ENCODE peak calls at places on chromosomes 7 and 10, in five cellular contexts. M, U, Q, C and T are unnamed samples.

GRCh38 chr10:78876449-78876848 is 192.3 kb upstream of the ZMIZ1 start:
- DNase-seq in C (no peak), U (peak), Q (no peak), M (no peak), T (no peak)

GRCh38 chr7:83796760-83797159 is 147.8 kb upstream of the SEMA3E start:
- DNase-seq in M (no peak), Q (no peak), C (no peak), U (no peak), T (no peak)

GRCh38 chr7:1749864-1750466 is 79.9 kb downstream of the ELFN1 start:
- DNase-seq in M (no peak), C (no peak), U (no peak), Q (no peak), T (no peak)

GRCh38 chr7:116524609-116525297 is at the start of gene CAV1:
- DNase-seq in M (peak), Q (peak), C (no peak), U (peak), T (peak)

GRCh38 chr7:137282043-137282442 is 61.5 kb downstream of the PTN start:
- DNase-seq in Q (no peak), U (no peak), M (peak), C (no peak), T (no peak)

GRCh38 chr7:104643587-104644217 is 315.3 kb downstream of the LHFPL3 start:
- DNase-seq in C (peak), M (no peak), Q (no peak), U (peak), T (peak)

GRCh38 chr7:76065016-76065612 is 17.2 kb downstream of the MDH2 start:
- DNase-seq in C (no peak), Q (no peak), U (no peak), M (no peak), T (no peak)

GRCh38 chr7:30802812-30803211 is 31.6 kb downstream of the MINDY4 start:
- DNase-seq in C (no peak), Q (no peak), U (no peak), M (no peak), T (no peak)

GRCh38 chr10:21402606-21403083 is 122.8 kb downstream of the SKIDA1 start:
- DNase-seq in Q (peak), U (no peak), M (peak), C (no peak), T (no peak)

GRCh38 chr10:119420950-119421875 is 121.3 kb downstream of the RGS10 start:
- DNase-seq in U (no peak), M (no peak), C (no peak), Q (no peak), T (no peak)

GRCh38 chr10:46545861-46546590 is 10.4 kb downstream of the GPRIN2 start:
- DNase-seq in U (peak), Q (no peak), C (no peak), M (no peak), T (peak)

GRCh38 chr10:129848571-129849451 is 115.3 kb downstream of the EBF3 start:
- DNase-seq in M (no peak), U (no peak), Q (no peak), C (no peak), T (peak)

GRCh38 chr10:10782603-10783002 is 235.1 kb upstream of the CELF2 start:
- DNase-seq in C (no peak), M (peak), U (no peak), Q (peak), T (no peak)

GRCh38 chr10:69377936-69378335 is 38.8 kb downstream of the TACR2 start:
- DNase-seq in M (no peak), C (no peak), Q (no peak), U (no peak), T (no peak)

GRCh38 chr7:106775552-106775936 is 89.5 kb upstream of the PIK3CG start:
- DNase-seq in Q (peak), M (peak), U (no peak), C (no peak), T (no peak)

GRCh38 chr10:48210391-48210790 is 64.1 kb downstream of the FRMPD2 start:
- DNase-seq in M (no peak), C (no peak), Q (no peak), U (peak), T (no peak)

GRCh38 chr7:77415474-77415821 is 701 bp downstream of the GSAP start:
- DNase-seq in C (no peak), Q (no peak), M (no peak), U (peak), T (no peak)

GRCh38 chr7:29199776-29200175 is 5.2 kb downstream of the CHN2 start:
- DNase-seq in M (no peak), Q (no peak), U (no peak), C (no peak), T (no peak)

GRCh38 chr7:156692849-156693248 is 52.3 kb downstream of the RNF32 start:
- DNase-seq in M (no peak), C (no peak), Q (no peak), U (no peak), T (no peak)

GRCh38 chr7:55733584-55733983 is 129.0 kb downstream of the SEPTIN14 start:
- DNase-seq in U (no peak), M (peak), C (no peak), Q (no peak), T (no peak)

GRCh38 chr7:106603300-106603699 is 57.7 kb downstream of the CCDC71L start:
- DNase-seq in C (no peak), Q (no peak), M (no peak), U (no peak), T (no peak)

GRCh38 chr7:94028768-94029167 is 24.6 kb upstream of the BET1 start:
- DNase-seq in Q (peak), C (no peak), M (peak), U (no peak), T (no peak)

GRCh38 chr7:2444476-2444875 is 31.7 kb downstream of the GRIFIN start:
- DNase-seq in U (no peak), C (no peak), M (peak), Q (peak), T (no peak)

GRCh38 chr7:66206116-66206908 is 1.2 kb downstream of the TPST1 start:
- DNase-seq in U (no peak), M (no peak), C (no peak), Q (no peak), T (no peak)

GRCh38 chr7:159105845-159106614 is 38.6 kb downstream of the VIPR2 start:
- DNase-seq in M (no peak), Q (no peak), U (no peak), C (peak), T (peak)

GRCh38 chr7:124201768-124202349 is 169.0 kb upstream of the TMEM229A start:
- DNase-seq in M (peak), C (peak), U (no peak), Q (peak), T (no peak)

GRCh38 chr7:12403287-12404181 is at the start of gene VWDE:
- DNase-seq in M (no peak), C (peak), Q (peak), U (peak), T (peak)

GRCh38 chr7:30650455-30650854 is 31.8 kb downstream of the CRHR2 start:
- DNase-seq in C (no peak), U (no peak), Q (no peak), M (no peak), T (peak)

GRCh38 chr7:137715101-137715500 is 131.7 kb downstream of the DGKI start:
- DNase-seq in C (no peak), M (peak), U (no peak), Q (no peak), T (no peak)

GRCh38 chr10:128065881-128066534 is 60.2 kb downstream of the MKI67 start:
- DNase-seq in M (no peak), U (no peak), C (no peak), Q (no peak), T (no peak)

GRCh38 chr7:2325028-2325625 is 10.9 kb upstream of the SNX8 start:
- DNase-seq in C (no peak), U (no peak), M (no peak), Q (no peak), T (no peak)

GRCh38 chr10:33113111-33113856 is 155.3 kb upstream of the ITGB1 start:
- DNase-seq in Q (no peak), C (no peak), M (peak), U (no peak), T (no peak)

GRCh38 chr7:1012004-1012348 is 29.0 kb downstream of the CYP2W1 start:
- DNase-seq in Q (no peak), M (no peak), C (no peak), U (no peak), T (no peak)

GRCh38 chr7:50733552-50733951 is 49.1 kb downstream of the GRB10 start:
- DNase-seq in Q (peak), U (no peak), M (peak), C (no peak), T (no peak)

GRCh38 chr7:87543623-87544022 is 57.1 kb downstream of the ABCB1 start:
- DNase-seq in U (no peak), M (peak), C (no peak), Q (no peak), T (no peak)

GRCh38 chr7:79298145-79298760 is 155.2 kb downstream of the MAGI2 start:
- DNase-seq in C (peak), U (no peak), Q (peak), M (peak), T (no peak)

GRCh38 chr7:24913791-24914464 is 66.0 kb downstream of the OSBPL3 start:
- DNase-seq in U (no peak), Q (no peak), M (no peak), C (no peak), T (no peak)

GRCh38 chr7:24912874-24913514 is 67.0 kb downstream of the OSBPL3 start:
- DNase-seq in M (no peak), Q (no peak), C (no peak), U (peak), T (no peak)

GRCh38 chr7:24912424-24912823 is 67.6 kb downstream of the OSBPL3 start:
- DNase-seq in U (peak), C (no peak), Q (no peak), M (no peak), T (no peak)

GRCh38 chr7:24916463-24917040 is 63.4 kb downstream of the OSBPL3 start:
- DNase-seq in M (no peak), Q (peak), U (no peak), C (no peak), T (no peak)

DNA sequence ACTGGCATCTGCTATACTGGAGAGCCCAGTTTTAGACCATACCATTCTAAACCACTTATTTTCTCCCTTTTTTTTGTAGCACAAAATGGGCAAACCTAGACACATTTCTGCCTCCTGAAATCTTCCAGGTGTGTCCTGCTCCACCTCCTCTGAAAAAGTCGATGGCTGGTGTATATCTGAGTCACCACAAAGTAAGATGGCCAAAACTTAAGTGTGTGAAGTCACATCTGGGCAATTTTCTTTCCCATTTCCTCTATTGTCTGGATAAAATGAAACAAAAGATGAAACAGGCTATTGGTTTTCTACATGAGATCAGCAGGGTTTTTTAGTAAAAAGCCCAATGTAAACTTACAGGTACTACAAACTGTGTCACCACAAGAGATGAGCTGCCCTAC is 65.5 kb downstream of the OSBPL3 start:
- DNase-seq in Q (no peak), M (no peak), C (no peak), U (no peak), T (no peak)
- H2BK15ac ChIP-seq in Q (no peak), M (no peak), C (no peak), U (no peak), T (no peak)

GRCh38 chr10:58316874-58317273 is 17.9 kb upstream of the UBE2D1 start:
- DNase-seq in C (no peak), Q (no peak), M (no peak), U (no peak), T (no peak)

GRCh38 chr10:58320351-58321065 is 14.3 kb upstream of the UBE2D1 start:
- DNase-seq in Q (no peak), M (no peak), U (no peak), C (no peak), T (no peak)

GRCh38 chr10:58322072-58322834 is 12.6 kb upstream of the UBE2D1 start:
- DNase-seq in C (no peak), U (no peak), M (peak), Q (peak), T (no peak)

GRCh38 chr10:58319599-58319998 is 15.2 kb upstream of the UBE2D1 start:
- DNase-seq in U (no peak), M (no peak), Q (peak), C (no peak), T (no peak)

DNA sequence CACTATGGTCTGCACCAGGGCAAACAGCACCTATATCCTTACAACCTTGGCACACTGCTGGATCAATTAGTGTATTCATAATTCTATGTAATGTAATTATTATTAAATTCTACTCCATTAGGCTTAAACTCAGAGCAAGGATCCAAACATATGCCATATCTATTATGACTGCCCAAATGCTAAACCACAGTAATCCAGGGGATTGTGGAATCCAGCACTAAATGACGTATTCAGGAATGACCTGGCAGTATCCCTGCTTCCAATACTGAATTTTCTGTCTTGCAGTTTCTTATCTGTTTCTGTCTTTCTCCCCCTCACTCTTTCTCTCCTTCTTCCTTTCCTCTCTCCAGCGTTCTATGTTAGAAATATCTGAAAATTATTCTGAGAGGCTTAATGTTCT is 16.5 kb upstream of the UBE2D1 start:
- DNase-seq in U (no peak), M (peak), Q (no peak), C (no peak), T (no peak)
- H2AFZ ChIP-seq in U (peak), M (no peak), Q (no peak), C (no peak), T (no peak)

GRCh38 chr10:104253106-104253505 is 1.6 kb upstream of the GSTO1 start:
- DNase-seq in U (no peak), C (no peak), Q (no peak), M (no peak), T (peak)
- H2BK15ac ChIP-seq in U (no peak), C (no peak), Q (peak), M (no peak), T (no peak)

GRCh38 chr10:90913774-90914420 is 7.0 kb downstream of the ANKRD1 start:
- DNase-seq in M (no peak), C (no peak), Q (no peak), U (no peak), T (no peak)
- H2AFZ ChIP-seq in M (no peak), C (no peak), Q (no peak), U (no peak), T (no peak)

GRCh38 chr7:52091101-52091500 is 774.5 kb upstream of the COBL start:
- DNase-seq in C (no peak), U (no peak), M (no peak), Q (no peak), T (no peak)

GRCh38 chr7:52079726-52080125 is 763.1 kb upstream of the COBL start:
- DNase-seq in C (no peak), U (no peak), M (no peak), Q (no peak), T (no peak)

GRCh38 chr7:52088008-52088787 is 771.6 kb upstream of the COBL start:
- DNase-seq in U (peak), Q (no peak), M (no peak), C (peak), T (peak)

GRCh38 chr7:52080493-52080892 is 763.9 kb upstream of the COBL start:
- DNase-seq in Q (peak), U (no peak), M (no peak), C (no peak), T (no peak)

DNA sequence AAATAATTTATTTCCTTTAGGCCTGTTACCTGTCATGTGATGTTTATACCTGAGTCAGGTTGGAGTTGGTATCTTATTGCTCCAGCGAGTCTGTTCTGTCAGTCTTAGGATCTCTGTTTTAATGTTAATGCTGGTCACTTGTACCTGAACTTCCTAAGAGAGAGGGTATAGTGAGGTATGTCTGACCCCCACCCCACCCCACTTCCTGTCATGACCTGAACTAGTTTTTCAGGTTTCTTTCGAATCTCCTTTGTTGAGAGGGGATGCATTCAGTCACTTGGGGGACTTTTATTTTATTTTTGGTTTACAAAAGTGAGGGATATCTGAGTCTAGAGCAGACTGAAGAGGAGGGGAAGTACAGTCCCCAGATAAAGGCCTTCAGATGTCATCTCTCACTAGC is 769.0 kb upstream of the COBL start:
- DNase-seq in U (no peak), C (no peak), Q (no peak), M (no peak), T (peak)
- H2BK15ac ChIP-seq in U (no peak), C (no peak), Q (no peak), M (no peak), T (no peak)

DNA sequence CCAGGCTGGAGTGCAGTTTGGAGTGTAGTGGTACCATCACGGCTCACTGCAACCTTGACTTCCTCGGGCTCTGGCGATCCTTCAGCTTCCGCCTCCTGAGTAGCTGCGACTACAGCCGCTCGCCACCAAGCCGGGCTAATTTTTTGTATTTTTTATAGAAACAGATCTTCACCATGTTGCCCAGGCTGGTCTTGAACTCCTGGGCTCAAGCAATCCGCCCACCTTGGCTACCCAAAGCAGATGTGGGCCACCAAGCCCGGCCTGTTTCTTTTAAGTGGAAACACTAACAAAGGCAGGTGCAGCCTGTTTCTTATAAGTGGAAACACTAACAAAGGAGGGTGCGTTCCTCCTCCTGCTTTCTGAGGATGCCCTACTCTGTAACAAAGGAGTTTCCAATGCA is 18.2 kb downstream of the PRF1 start:
- DNase-seq in M (no peak), C (no peak), Q (no peak), U (no peak), T (no peak)
- H2AFZ ChIP-seq in M (no peak), C (peak), Q (no peak), U (no peak), T (no peak)

GRCh38 chr10:110414563-110415309 is 83.0 kb upstream of the DUSP5 start:
- DNase-seq in C (no peak), M (no peak), U (no peak), Q (no peak), T (no peak)
- H2BK15ac ChIP-seq in C (no peak), M (peak), U (no peak), Q (peak), T (no peak)

GRCh38 chr7:7779888-7780287 is 61.5 kb upstream of the RPA3 start:
- DNase-seq in C (no peak), M (no peak), Q (peak), U (no peak), T (no peak)
- H2AFZ ChIP-seq in C (no peak), M (no peak), Q (no peak), U (no peak), T (no peak)

GRCh38 chr7:7212612-7213011 is 30.3 kb downstream of the C1GALT1 start:
- DNase-seq in U (no peak), M (no peak), Q (peak), C (no peak), T (no peak)

GRCh38 chr7:7208524-7208923 is 26.2 kb downstream of the C1GALT1 start:
- DNase-seq in C (no peak), Q (no peak), M (no peak), U (no peak), T (peak)

GRCh38 chr7:7210475-7211237 is 28.3 kb downstream of the C1GALT1 start:
- DNase-seq in M (no peak), C (no peak), Q (no peak), U (peak), T (peak)

GRCh38 chr7:7207876-7208275 is 25.5 kb downstream of the C1GALT1 start:
- DNase-seq in M (peak), Q (no peak), U (no peak), C (no peak), T (no peak)

GRCh38 chr7:7209412-7210050 is 27.2 kb downstream of the C1GALT1 start:
- DNase-seq in Q (no peak), C (no peak), U (no peak), M (no peak), T (no peak)
- H2BK15ac ChIP-seq in Q (no peak), C (no peak), U (no peak), M (no peak), T (no peak)

DNA sequence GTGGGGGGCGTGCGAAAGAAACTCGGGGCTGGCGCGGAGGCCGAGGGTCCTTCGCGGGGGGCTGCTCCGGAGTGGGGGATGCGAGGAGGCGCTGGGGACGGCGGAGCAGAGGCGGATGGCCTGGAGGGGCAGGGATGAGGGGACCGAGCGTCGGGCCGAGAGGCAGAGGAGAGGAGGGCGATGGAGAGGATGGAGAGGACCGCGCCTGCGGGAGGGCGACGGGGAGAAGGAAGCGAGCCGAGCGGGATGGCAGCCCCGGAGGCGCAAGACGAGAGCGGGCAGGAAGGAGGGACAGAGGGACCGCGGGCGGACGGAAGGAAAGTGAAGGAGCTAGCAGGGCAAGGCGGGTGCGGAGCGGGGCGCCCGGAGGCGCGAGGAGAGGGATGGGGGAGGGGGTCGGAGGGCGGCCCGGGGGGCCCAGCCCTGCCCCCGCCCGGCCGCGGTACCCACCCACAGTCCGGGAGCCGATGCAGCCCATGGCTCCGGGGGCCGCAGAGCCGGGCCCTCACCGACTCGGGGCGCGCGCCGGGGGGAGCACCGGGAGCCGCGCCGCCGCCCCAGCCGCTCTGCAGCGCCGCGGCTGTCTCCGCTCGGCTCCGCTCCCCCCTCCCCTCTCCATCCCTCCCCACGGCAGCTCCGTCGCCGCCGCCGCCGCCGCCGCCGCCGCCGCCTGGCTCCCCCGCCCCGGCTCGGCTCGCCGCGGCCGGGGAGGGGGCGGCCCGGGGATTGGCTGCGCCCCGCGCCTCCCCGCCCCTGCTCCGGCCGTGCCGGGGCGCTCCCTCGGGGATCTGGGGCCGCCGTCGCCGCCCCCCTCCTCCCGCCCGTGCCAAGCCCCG is at the start of gene FAM131B:
- DNase-seq in M (no peak), C (peak), Q (no peak), U (peak), T (peak)
- H2AFZ ChIP-seq in M (peak), C (peak), Q (peak), U (peak), T (no peak)